ENCODE peak calls at places on chromosome 19, in five cellular contexts. One of them, this sample, is unnamed.

GRCh38 chr19:42143341-42144234 is 11.3 kb upstream of the POU2F2 start:
- DNase-seq in H9: peak; percentile 73
- DNase-seq in mesenchymal stem cell: peak; percentile 52
- DNase-seq in IMR-90: peak; percentile 30
- DNase-seq in H1: peak; percentile 89
- DNase-seq in this sample: peak; percentile 64

GRCh38 chr19:51127755-51128154 is 3.0 kb downstream of the SIGLEC9 start:
- DNase-seq in mesenchymal stem cell: peak; percentile 84
- DNase-seq in IMR-90: peak; percentile 47
- DNase-seq in H9: no peak
- DNase-seq in H1: no peak
- DNase-seq in this sample: no peak

GRCh38 chr19:49809155-49809986 is 3.7 kb downstream of the FUZ start:
- DNase-seq in IMR-90: no peak
- DNase-seq in H9: peak; percentile 77
- DNase-seq in mesenchymal stem cell: peak; percentile 42
- DNase-seq in H1: peak; percentile 82
- DNase-seq in this sample: no peak

GRCh38 chr19:41310031-41310831 is at the start of gene CCDC97:
- DNase-seq in mesenchymal stem cell: peak; percentile 91
- DNase-seq in H9: peak; percentile 89
- DNase-seq in H1: peak; percentile 95
- DNase-seq in IMR-90: peak; percentile 85
- DNase-seq in this sample: peak; percentile 91

GRCh38 chr19:27906081-27906480 is 1306.9 kb downstream of the UQCRFS1 start:
- DNase-seq in IMR-90: no peak
- DNase-seq in H1: no peak
- DNase-seq in mesenchymal stem cell: no peak
- DNase-seq in H9: no peak
- DNase-seq in this sample: no peak

GRCh38 chr19:16638666-16639065 is 10.7 kb upstream of the MED26 start:
- DNase-seq in H1: no peak
- DNase-seq in IMR-90: no peak
- DNase-seq in H9: no peak
- DNase-seq in mesenchymal stem cell: no peak
- DNase-seq in this sample: no peak

GRCh38 chr19:11580665-11581418 is 3.4 kb upstream of the ACP5 start:
- DNase-seq in IMR-90: peak; percentile 8
- DNase-seq in H1: no peak
- DNase-seq in mesenchymal stem cell: peak; percentile 17
- DNase-seq in H9: no peak
- DNase-seq in this sample: no peak

GRCh38 chr19:14703833-14704232 is 14.0 kb downstream of the ZNF333 start:
- DNase-seq in mesenchymal stem cell: no peak
- DNase-seq in IMR-90: no peak
- DNase-seq in H9: no peak
- DNase-seq in H1: no peak
- DNase-seq in this sample: no peak

GRCh38 chr19:51224163-51224641 is 678 bp upstream of the CD33 start:
- DNase-seq in IMR-90: no peak
- DNase-seq in H1: no peak
- DNase-seq in mesenchymal stem cell: no peak
- DNase-seq in H9: no peak
- DNase-seq in this sample: no peak

GRCh38 chr19:7682175-7682855 is 1.7 kb downstream of the TRAPPC5 start:
- DNase-seq in mesenchymal stem cell: no peak
- DNase-seq in H1: no peak
- DNase-seq in IMR-90: no peak
- DNase-seq in H9: peak; percentile 72
- DNase-seq in this sample: no peak

GRCh38 chr19:10858204-10858828 is 10.1 kb downstream of the C19orf38 start:
- DNase-seq in IMR-90: no peak
- DNase-seq in H9: no peak
- DNase-seq in mesenchymal stem cell: peak; percentile 39
- DNase-seq in H1: peak; percentile 78
- DNase-seq in this sample: no peak

GRCh38 chr19:7871530-7872305 is 2.5 kb downstream of the PRR36 start:
- DNase-seq in mesenchymal stem cell: peak; percentile 96
- DNase-seq in H9: peak; percentile 99
- DNase-seq in IMR-90: peak; percentile 85
- DNase-seq in H1: peak; percentile 100
- DNase-seq in this sample: peak; percentile 97

GRCh38 chr19:7874080-7874856 is at the start of gene PRR36:
- DNase-seq in mesenchymal stem cell: peak; percentile 26
- DNase-seq in IMR-90: no peak
- DNase-seq in H9: peak; percentile 94
- DNase-seq in H1: peak; percentile 93
- DNase-seq in this sample: peak; percentile 79

GRCh38 chr19:47794526-47794925 is 9.8 kb downstream of the TPRX1 start:
- DNase-seq in H9: peak; percentile 65
- DNase-seq in IMR-90: no peak
- DNase-seq in mesenchymal stem cell: no peak
- DNase-seq in H1: peak; percentile 71
- DNase-seq in this sample: no peak

GRCh38 chr19:18437481-18438330 is at the start of gene ISYNA1:
- DNase-seq in H9: peak; percentile 81
- DNase-seq in H1: peak; percentile 89
- DNase-seq in IMR-90: peak; percentile 20
- DNase-seq in mesenchymal stem cell: peak; percentile 71
- DNase-seq in this sample: peak; percentile 69

GRCh38 chr19:40252395-40252794 is 25.9 kb upstream of the CCNP start:
- DNase-seq in H9: peak; percentile 55
- DNase-seq in H1: no peak
- DNase-seq in mesenchymal stem cell: no peak
- DNase-seq in IMR-90: no peak
- DNase-seq in this sample: no peak

GRCh38 chr19:5394907-5395505 is 54.4 kb upstream of the PTPRS start:
- DNase-seq in H9: peak; percentile 34
- DNase-seq in mesenchymal stem cell: no peak
- DNase-seq in IMR-90: no peak
- DNase-seq in H1: peak; percentile 72
- DNase-seq in this sample: peak; percentile 90

GRCh38 chr19:34217952-34218817 is 36.2 kb upstream of the GARRE1 start:
- DNase-seq in H1: no peak
- DNase-seq in IMR-90: peak; percentile 98
- DNase-seq in mesenchymal stem cell: peak; percentile 92
- DNase-seq in H9: no peak
- DNase-seq in this sample: no peak

GRCh38 chr19:46256855-46257254 is 27.3 kb downstream of the IGFL1 start:
- DNase-seq in IMR-90: peak; percentile 31
- DNase-seq in H1: no peak
- DNase-seq in mesenchymal stem cell: peak; percentile 68
- DNase-seq in H9: no peak
- DNase-seq in this sample: no peak

GRCh38 chr19:13045812-13046211 is 50.5 kb downstream of the NFIX start:
- DNase-seq in IMR-90: no peak
- DNase-seq in H1: no peak
- DNase-seq in H9: no peak
- DNase-seq in mesenchymal stem cell: no peak
- DNase-seq in this sample: no peak

GRCh38 chr19:5156231-5156986 is 184.2 kb downstream of the PTPRS start:
- DNase-seq in IMR-90: no peak
- DNase-seq in H1: no peak
- DNase-seq in mesenchymal stem cell: no peak
- DNase-seq in H9: peak; percentile 29
- DNase-seq in this sample: no peak

GRCh38 chr19:28359819-28360414 is 853.0 kb downstream of the UQCRFS1 start:
- DNase-seq in H1: no peak
- DNase-seq in mesenchymal stem cell: no peak
- DNase-seq in H9: no peak
- DNase-seq in IMR-90: no peak
- DNase-seq in this sample: no peak

GRCh38 chr19:34120846-34121639 is 51.3 kb upstream of the LSM14A start:
- DNase-seq in mesenchymal stem cell: peak; percentile 54
- DNase-seq in H1: peak; percentile 67
- DNase-seq in IMR-90: peak; percentile 52
- DNase-seq in H9: peak; percentile 57
- DNase-seq in this sample: no peak

GRCh38 chr19:48724796-48725753 is 5.5 kb upstream of the MAMSTR start:
- DNase-seq in H9: peak; percentile 58
- DNase-seq in mesenchymal stem cell: peak; percentile 97
- DNase-seq in IMR-90: peak; percentile 93
- DNase-seq in H1: no peak
- DNase-seq in this sample: no peak

GRCh38 chr19:959935-960502 is 24.1 kb upstream of the WDR18 start:
- DNase-seq in H1: peak; percentile 73
- DNase-seq in H9: peak; percentile 78
- DNase-seq in IMR-90: no peak
- DNase-seq in mesenchymal stem cell: no peak
- DNase-seq in this sample: no peak

GRCh38 chr19:23823952-23824389 is 65.3 kb upstream of the ZNF681 start:
- DNase-seq in H1: no peak
- DNase-seq in IMR-90: no peak
- DNase-seq in H9: peak; percentile 47
- DNase-seq in mesenchymal stem cell: peak; percentile 2
- DNase-seq in this sample: peak; percentile 0

GRCh38 chr19:18266863-18267686 is 7.2 kb downstream of the IQCN start:
- DNase-seq in mesenchymal stem cell: peak; percentile 40
- DNase-seq in H1: no peak
- DNase-seq in IMR-90: no peak
- DNase-seq in H9: no peak
- DNase-seq in this sample: no peak

GRCh38 chr19:15159251-15159650 is 41.5 kb downstream of the NOTCH3 start:
- DNase-seq in H1: no peak
- DNase-seq in H9: no peak
- DNase-seq in mesenchymal stem cell: peak; percentile 24
- DNase-seq in IMR-90: peak; percentile 33
- DNase-seq in this sample: no peak

GRCh38 chr19:2345794-2346663 is 14.0 kb upstream of the TMPRSS9 start:
- DNase-seq in IMR-90: no peak
- DNase-seq in H1: no peak
- DNase-seq in mesenchymal stem cell: no peak
- DNase-seq in H9: peak; percentile 42
- DNase-seq in this sample: no peak

GRCh38 chr19:47699360-47699917 is 13.8 kb upstream of the EHD2 start:
- DNase-seq in IMR-90: peak; percentile 34
- DNase-seq in H9: peak; percentile 82
- DNase-seq in mesenchymal stem cell: peak; percentile 57
- DNase-seq in H1: peak; percentile 95
- DNase-seq in this sample: peak; percentile 37

GRCh38 chr19:13985771-13986347 is 20.3 kb downstream of the RFX1 start:
- DNase-seq in H9: peak; percentile 63
- DNase-seq in mesenchymal stem cell: no peak
- DNase-seq in IMR-90: no peak
- DNase-seq in H1: no peak
- DNase-seq in this sample: no peak

GRCh38 chr19:58386576-58387337 is at the start of gene RPS5:
- DNase-seq in mesenchymal stem cell: peak; percentile 99
- DNase-seq in IMR-90: peak; percentile 99
- DNase-seq in H9: peak; percentile 98
- DNase-seq in H1: peak; percentile 93
- DNase-seq in this sample: peak; percentile 96
- H3K14ac ChIP-seq in mesenchymal stem cell: no peak within 1 kb of the TSS
- H3K14ac ChIP-seq in IMR-90: peak within 1 kb of the TSS; percentile 92
- H3K14ac ChIP-seq in H9: peak within 1 kb of the TSS; percentile 93
- H3K14ac ChIP-seq in H1: peak within 1 kb of the TSS; percentile 66
- H3K14ac ChIP-seq in this sample: peak within 1 kb of the TSS; percentile 94

GRCh38 chr19:58182577-58182988 is 278 bp upstream of the ZNF274 start:
- DNase-seq in H9: no peak
- DNase-seq in IMR-90: no peak
- DNase-seq in H1: no peak
- DNase-seq in mesenchymal stem cell: no peak
- DNase-seq in this sample: no peak

GRCh38 chr19:58182989-58183821 is at the start of gene ZNF274:
- DNase-seq in H1: peak; percentile 97
- DNase-seq in mesenchymal stem cell: peak; percentile 92
- DNase-seq in IMR-90: peak; percentile 87
- DNase-seq in H9: peak; percentile 96
- DNase-seq in this sample: peak; percentile 94

GRCh38 chr19:58181902-58182576 is 822 bp upstream of the ZNF274 start:
- DNase-seq in mesenchymal stem cell: peak; percentile 35
- DNase-seq in IMR-90: no peak
- DNase-seq in H1: peak; percentile 62
- DNase-seq in H9: peak; percentile 75
- DNase-seq in this sample: no peak

DNA sequence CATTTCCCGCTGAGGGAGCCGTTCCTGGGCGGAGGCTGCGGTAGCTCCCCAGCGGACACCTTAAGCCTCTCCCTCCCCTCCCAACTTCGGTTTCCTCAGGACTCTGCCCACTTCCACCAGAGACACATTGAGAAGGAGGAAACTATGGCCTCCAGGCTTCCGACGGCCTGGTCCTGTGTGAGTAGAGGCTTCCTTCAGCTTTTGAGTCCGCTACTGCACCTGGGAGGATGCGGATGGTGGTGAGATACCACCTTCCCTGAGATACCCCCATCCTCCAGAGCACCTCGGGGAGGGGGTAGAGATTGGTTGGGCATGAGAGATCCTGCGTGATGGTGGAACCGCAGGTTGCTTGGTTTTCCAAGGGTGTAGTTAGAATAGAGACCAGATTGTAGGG is 958 bp downstream of the ZNF274 start:
- DNase-seq in H1: no peak
- DNase-seq in mesenchymal stem cell: no peak
- DNase-seq in IMR-90: no peak
- DNase-seq in H9: no peak
- DNase-seq in this sample: no peak
- H3K9me3 ChIP-seq in H1: peaks cover 40% of the 10 kb centered on the region
- H3K9me3 ChIP-seq in mesenchymal stem cell: peaks cover 81% of the 10 kb centered on the region
- H3K9me3 ChIP-seq in IMR-90: peaks cover 81% of the 10 kb centered on the region
- H3K9me3 ChIP-seq in H9: peaks cover 37% of the 10 kb centered on the region
- H3K9me3 ChIP-seq in this sample: peaks cover 80% of the 10 kb centered on the region

GRCh38 chr19:54881884-54882283 is 7.8 kb downstream of the FCAR start:
- DNase-seq in H1: no peak
- DNase-seq in mesenchymal stem cell: no peak
- DNase-seq in H9: no peak
- DNase-seq in IMR-90: no peak
- DNase-seq in this sample: no peak
- H2BK15ac ChIP-seq in H1: no peak overlapping the region
- H2BK15ac ChIP-seq in mesenchymal stem cell: no peak overlapping the region
- H2BK15ac ChIP-seq in H9: no peak overlapping the region
- H2BK15ac ChIP-seq in IMR-90: no peak overlapping the region
- H2BK15ac ChIP-seq in this sample: no peak overlapping the region

GRCh38 chr19:38335949-38336637 is 463 bp downstream of the CATSPERG start:
- DNase-seq in H9: peak; percentile 98
- DNase-seq in mesenchymal stem cell: peak; percentile 98
- DNase-seq in H1: peak; percentile 92
- DNase-seq in IMR-90: peak; percentile 92
- DNase-seq in this sample: peak; percentile 91
- H3K14ac ChIP-seq in H9: no peak overlapping the region
- H3K14ac ChIP-seq in mesenchymal stem cell: no peak overlapping the region
- H3K14ac ChIP-seq in H1: no peak overlapping the region
- H3K14ac ChIP-seq in IMR-90: no peak overlapping the region
- H3K14ac ChIP-seq in this sample: no peak overlapping the region

DNA sequence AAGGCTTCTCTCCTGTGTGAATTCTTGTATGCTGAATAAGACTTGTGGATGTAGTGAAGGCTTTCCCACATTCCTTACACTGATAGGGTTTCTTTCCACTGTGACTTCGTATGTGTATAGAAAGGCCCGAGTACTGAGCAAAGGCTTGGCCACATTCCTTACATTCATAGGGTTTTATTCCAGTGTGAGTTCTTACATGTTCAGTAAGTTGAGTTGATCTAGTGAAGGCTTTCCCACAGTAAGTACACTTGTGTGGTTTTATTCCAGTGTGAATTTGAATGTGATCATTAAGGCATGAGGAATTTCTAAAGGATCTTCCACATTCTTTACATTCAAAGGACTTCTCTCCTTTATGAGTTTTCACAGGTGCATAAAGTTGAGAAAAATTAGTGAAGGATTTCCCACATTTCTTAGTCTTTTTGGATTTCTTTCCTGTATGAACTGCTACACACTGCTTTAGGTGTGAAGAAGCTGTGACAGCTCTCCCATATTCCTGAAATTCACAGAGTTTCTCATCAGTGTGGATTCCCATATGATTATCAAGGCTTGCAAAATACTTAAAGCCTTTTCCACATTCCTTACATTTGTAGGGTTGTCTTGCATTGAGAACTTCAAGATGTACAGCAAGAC is 10.4 kb downstream of the ZNF561 start:
- DNase-seq in IMR-90: no peak
- DNase-seq in H9: no peak
- DNase-seq in H1: no peak
- DNase-seq in mesenchymal stem cell: no peak
- DNase-seq in this sample: no peak
- H3K9me3 ChIP-seq in IMR-90: peaks cover 56% of the 10 kb centered on the region
- H3K9me3 ChIP-seq in H9: peaks cover 33% of the 10 kb centered on the region
- H3K9me3 ChIP-seq in H1: peaks cover 28% of the 10 kb centered on the region
- H3K9me3 ChIP-seq in mesenchymal stem cell: peaks cover 79% of the 10 kb centered on the region
- H3K9me3 ChIP-seq in this sample: peaks cover 18% of the 10 kb centered on the region

This sample was measured in neuronal stem cell.